ENCODE peak calls at places on chromosomes 11 and 22, in four cellular contexts. One of them, this sample, is unnamed. For H3K4me1, the result is how much of the 10 kb centered on the place peaks cover.

GRCh38 chr11:114080219-114080618 is 20.7 kb downstream of the ZBTB16 start:
- DNase-seq in psoas muscle: peak
- DNase-seq in neuronal stem cell: no peak
- DNase-seq in heart right ventricle: no peak
- DNase-seq in this sample: peak

GRCh38 chr11:57323503-57324153 is 1.1 kb downstream of the TNKS1BP1 start:
- DNase-seq in psoas muscle: peak
- DNase-seq in neuronal stem cell: no peak
- DNase-seq in heart right ventricle: no peak
- DNase-seq in this sample: no peak

GRCh38 chr11:106691807-106692365 is 326.4 kb downstream of the GUCY1A2 start:
- DNase-seq in psoas muscle: no peak
- DNase-seq in neuronal stem cell: no peak
- DNase-seq in heart right ventricle: no peak
- DNase-seq in this sample: no peak

GRCh38 chr11:116386118-116386699 is 386.6 kb downstream of the BUD13 start:
- DNase-seq in psoas muscle: no peak
- DNase-seq in neuronal stem cell: no peak
- DNase-seq in heart right ventricle: no peak
- DNase-seq in this sample: no peak

GRCh38 chr22:47629273-47629711 is 866.8 kb downstream of the TBC1D22A start:
- DNase-seq in psoas muscle: no peak
- DNase-seq in neuronal stem cell: no peak
- DNase-seq in heart right ventricle: no peak
- DNase-seq in this sample: no peak

GRCh38 chr22:43484227-43484626 is 72.4 kb downstream of the MPPED1 start:
- DNase-seq in psoas muscle: no peak
- DNase-seq in neuronal stem cell: no peak
- DNase-seq in heart right ventricle: no peak
- DNase-seq in this sample: no peak

GRCh38 chr11:82906931-82907330 is 5.4 kb downstream of the DDIAS start:
- DNase-seq in psoas muscle: no peak
- DNase-seq in neuronal stem cell: no peak
- DNase-seq in heart right ventricle: no peak
- DNase-seq in this sample: no peak

GRCh38 chr11:1181858-1182535 is 24.2 kb downstream of the MUC5AC start:
- DNase-seq in psoas muscle: no peak
- DNase-seq in neuronal stem cell: no peak
- DNase-seq in heart right ventricle: no peak
- DNase-seq in this sample: no peak

GRCh38 chr11:20125927-20126326 is 34.3 kb downstream of the DBX1 start:
- DNase-seq in psoas muscle: no peak
- DNase-seq in neuronal stem cell: no peak
- DNase-seq in heart right ventricle: no peak
- DNase-seq in this sample: no peak

GRCh38 chr11:655036-655726 is 18.1 kb downstream of the DRD4 start:
- DNase-seq in psoas muscle: no peak
- DNase-seq in neuronal stem cell: no peak
- DNase-seq in heart right ventricle: no peak
- DNase-seq in this sample: no peak

GRCh38 chr22:47369431-47370015 is 607.1 kb downstream of the TBC1D22A start:
- DNase-seq in psoas muscle: no peak
- DNase-seq in neuronal stem cell: no peak
- DNase-seq in heart right ventricle: no peak
- DNase-seq in this sample: no peak

GRCh38 chr11:118519549-118519948 is 7.7 kb upstream of the TTC36 start:
- DNase-seq in psoas muscle: no peak
- DNase-seq in neuronal stem cell: no peak
- DNase-seq in heart right ventricle: no peak
- DNase-seq in this sample: no peak

GRCh38 chr22:50182176-50183081 is 3.3 kb upstream of the TRABD start:
- DNase-seq in psoas muscle: peak
- DNase-seq in neuronal stem cell: no peak
- DNase-seq in heart right ventricle: no peak
- DNase-seq in this sample: peak

GRCh38 chr11:12902784-12903491 is 106.2 kb upstream of the RASSF10 start:
- DNase-seq in psoas muscle: no peak
- DNase-seq in neuronal stem cell: no peak
- DNase-seq in heart right ventricle: no peak
- DNase-seq in this sample: no peak

GRCh38 chr11:12901272-12901671 is 107.8 kb upstream of the RASSF10 start:
- DNase-seq in psoas muscle: no peak
- DNase-seq in neuronal stem cell: no peak
- DNase-seq in heart right ventricle: no peak
- DNase-seq in this sample: no peak

GRCh38 chr11:12901874-12902481 is 107.1 kb upstream of the RASSF10 start:
- DNase-seq in psoas muscle: no peak
- DNase-seq in neuronal stem cell: no peak
- DNase-seq in heart right ventricle: no peak
- DNase-seq in this sample: no peak

GRCh38 chr11:12897867-12898266 is 111.2 kb upstream of the RASSF10 start:
- DNase-seq in psoas muscle: peak
- DNase-seq in neuronal stem cell: no peak
- DNase-seq in heart right ventricle: no peak
- DNase-seq in this sample: no peak

DNA sequence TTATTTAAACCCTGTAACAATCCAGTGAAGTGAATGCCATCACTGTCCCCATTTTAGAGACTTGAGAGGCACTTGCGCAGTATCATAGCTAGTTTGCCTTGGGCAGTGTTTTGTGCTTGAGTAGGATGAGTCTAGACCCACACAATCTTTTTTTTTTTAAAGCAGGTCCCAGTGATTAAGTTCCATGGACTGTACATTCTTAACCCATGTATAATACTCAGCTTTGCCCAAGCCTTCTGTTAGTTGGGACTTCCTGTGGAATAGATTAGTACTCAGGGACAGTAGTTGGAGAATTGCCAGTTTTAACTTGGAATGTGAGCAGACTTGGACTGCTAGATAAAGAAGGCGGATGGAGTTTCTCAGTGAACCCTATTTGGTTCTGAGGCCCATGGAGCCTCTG is 108.6 kb upstream of the RASSF10 start:
- DNase-seq in psoas muscle: no peak
- DNase-seq in neuronal stem cell: no peak
- DNase-seq in heart right ventricle: no peak
- DNase-seq in this sample: no peak
- H3K27ac ChIP-seq in psoas muscle: peak
- H3K27ac ChIP-seq in neuronal stem cell: no peak
- H3K27ac ChIP-seq in heart right ventricle: peak
- H3K27ac ChIP-seq in this sample: peak

GRCh38 chr11:12542186-12542935 is 131.9 kb upstream of the TEAD1 start:
- DNase-seq in psoas muscle: no peak
- DNase-seq in neuronal stem cell: no peak
- DNase-seq in heart right ventricle: no peak
- DNase-seq in this sample: no peak
- H3K4me1 ChIP-seq in psoas muscle: under half
- H3K4me1 ChIP-seq in neuronal stem cell: under half
- H3K4me1 ChIP-seq in heart right ventricle: under half
- H3K4me1 ChIP-seq in this sample: under half

GRCh38 chr11:6175440-6175839 is 5.3 kb upstream of the OR52B2 start:
- DNase-seq in psoas muscle: no peak
- DNase-seq in neuronal stem cell: no peak
- DNase-seq in heart right ventricle: no peak
- DNase-seq in this sample: no peak

DNA sequence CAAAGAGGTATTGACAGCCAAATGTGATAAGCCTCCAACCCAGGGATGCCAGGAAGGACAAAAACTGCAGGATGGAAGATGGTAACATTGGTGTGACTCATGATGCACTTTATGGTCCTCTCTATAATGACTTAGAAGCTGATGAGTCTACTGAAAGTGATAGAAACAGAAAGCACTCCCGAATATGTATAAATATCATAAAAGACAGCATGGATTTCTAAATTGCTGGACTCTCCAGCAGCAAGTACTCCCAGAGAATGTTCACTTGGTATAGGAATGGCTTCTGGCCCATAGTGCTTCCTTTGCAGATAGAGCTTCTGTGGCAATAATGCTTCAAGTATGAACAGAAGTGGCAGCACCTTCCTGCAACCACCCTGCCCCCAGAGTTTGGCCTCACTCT is at the start of gene OR52B2:
- DNase-seq in psoas muscle: no peak
- DNase-seq in neuronal stem cell: no peak
- DNase-seq in heart right ventricle: no peak
- DNase-seq in this sample: no peak
- H3K27ac ChIP-seq in psoas muscle: no peak
- H3K27ac ChIP-seq in neuronal stem cell: no peak
- H3K27ac ChIP-seq in heart right ventricle: no peak
- H3K27ac ChIP-seq in this sample: no peak

GRCh38 chr11:63682045-63682915 is 980 bp downstream of the RTN3 start:
- DNase-seq in psoas muscle: no peak
- DNase-seq in neuronal stem cell: peak
- DNase-seq in heart right ventricle: peak
- DNase-seq in this sample: peak

GRCh38 chr11:63683133-63683991 is 2.1 kb downstream of the RTN3 start:
- DNase-seq in psoas muscle: no peak
- DNase-seq in neuronal stem cell: no peak
- DNase-seq in heart right ventricle: no peak
- DNase-seq in this sample: no peak

GRCh38 chr11:63686912-63687311 is 5.6 kb downstream of the RTN3 start:
- DNase-seq in psoas muscle: no peak
- DNase-seq in neuronal stem cell: no peak
- DNase-seq in heart right ventricle: no peak
- DNase-seq in this sample: no peak

GRCh38 chr11:63687845-63688244 is 6.5 kb downstream of the RTN3 start:
- DNase-seq in psoas muscle: no peak
- DNase-seq in neuronal stem cell: no peak
- DNase-seq in heart right ventricle: no peak
- DNase-seq in this sample: no peak
- H3K4me1 ChIP-seq in psoas muscle: half or more
- H3K4me1 ChIP-seq in neuronal stem cell: under half
- H3K4me1 ChIP-seq in heart right ventricle: half or more
- H3K4me1 ChIP-seq in this sample: half or more

DNA sequence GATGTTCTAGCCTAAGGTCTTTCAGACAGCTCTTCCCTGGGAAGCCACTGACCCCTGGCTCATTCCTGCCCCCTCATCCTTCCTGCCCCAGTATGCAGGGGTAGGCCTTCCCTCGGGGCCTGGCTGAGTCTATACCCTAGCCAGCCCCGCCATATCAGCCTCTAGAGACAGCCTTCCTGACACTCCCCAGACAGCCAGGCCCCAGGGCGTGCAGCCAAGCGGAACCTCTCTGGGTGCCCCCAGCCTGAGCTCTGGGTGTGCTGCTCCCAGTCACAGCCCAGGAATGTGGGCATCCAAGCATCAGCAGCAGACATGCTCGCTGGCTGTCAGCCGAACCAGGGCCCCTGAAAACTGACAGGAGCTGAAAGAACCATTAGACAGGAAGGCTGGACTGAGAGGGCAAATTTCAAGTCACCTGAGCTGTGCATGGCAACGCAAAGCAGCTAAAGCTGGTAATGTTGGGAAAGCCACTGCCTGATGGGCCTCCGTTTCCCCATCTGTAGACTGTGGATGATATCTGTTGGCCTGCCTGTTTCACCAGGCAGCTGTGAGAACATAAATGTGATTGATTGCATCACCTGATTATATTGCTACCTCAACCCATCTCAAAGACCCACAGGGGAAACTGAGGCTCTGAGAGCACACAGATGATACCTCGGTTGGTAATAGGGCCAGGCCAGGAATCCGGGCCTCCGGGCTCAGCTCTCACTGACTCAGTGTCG is 93.2 kb downstream of the LRRC32 start:
- DNase-seq in psoas muscle: no peak
- DNase-seq in neuronal stem cell: no peak
- DNase-seq in heart right ventricle: peak
- DNase-seq in this sample: peak
- H3K27ac ChIP-seq in psoas muscle: peak
- H3K27ac ChIP-seq in neuronal stem cell: no peak
- H3K27ac ChIP-seq in heart right ventricle: peak
- H3K27ac ChIP-seq in this sample: peak

DNA sequence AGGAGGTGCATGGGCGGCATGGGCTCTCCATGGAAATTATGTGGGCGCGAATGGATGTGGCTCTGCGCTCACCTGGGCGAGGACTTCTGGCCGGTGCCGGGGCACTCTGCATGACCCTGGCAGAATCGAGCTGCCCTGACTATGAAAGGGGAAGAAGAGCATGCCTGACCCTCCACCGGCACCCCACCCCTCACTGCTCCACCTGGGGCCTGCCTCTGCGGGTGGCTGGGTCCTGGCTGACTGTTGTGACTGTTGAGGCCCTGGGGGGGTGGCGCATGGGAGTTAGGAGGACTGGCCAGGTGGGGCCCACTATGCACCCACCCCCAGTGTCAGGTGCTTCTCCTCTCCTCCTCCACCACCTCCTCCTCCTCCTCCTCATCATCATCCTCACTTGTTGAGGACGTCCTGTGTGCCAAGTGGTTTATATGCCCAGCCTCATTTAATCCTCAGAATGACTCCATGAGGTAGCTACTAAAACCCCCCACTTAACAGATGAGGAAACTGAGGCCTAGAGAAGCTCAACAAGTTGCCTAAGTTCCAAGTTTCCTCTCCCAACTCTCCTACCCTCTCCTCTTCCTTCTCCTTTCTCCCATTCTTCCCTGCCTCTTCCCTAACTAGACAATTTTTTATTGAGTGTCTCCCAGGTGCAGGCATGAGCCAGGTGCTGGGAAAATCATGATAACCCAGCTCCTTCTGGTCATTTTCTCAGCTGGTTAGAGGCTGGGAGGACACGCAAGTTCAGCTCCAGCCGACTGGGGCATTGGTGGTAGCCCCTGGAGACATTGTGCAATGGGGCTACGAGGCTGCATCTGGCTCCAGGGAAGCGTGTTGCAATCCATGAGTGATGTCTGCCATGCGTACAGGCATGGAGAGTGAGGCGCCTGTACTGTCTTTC is 2.3 kb downstream of the MYEOV start:
- DNase-seq in psoas muscle: peak
- DNase-seq in neuronal stem cell: no peak
- DNase-seq in heart right ventricle: no peak
- DNase-seq in this sample: peak
- H3K4me1 ChIP-seq in psoas muscle: under half
- H3K4me1 ChIP-seq in neuronal stem cell: under half
- H3K4me1 ChIP-seq in heart right ventricle: half or more
- H3K4me1 ChIP-seq in this sample: half or more

GRCh38 chr11:112651345-112651744 is 309.9 kb upstream of the NCAM1 start:
- DNase-seq in psoas muscle: no peak
- DNase-seq in neuronal stem cell: no peak
- DNase-seq in heart right ventricle: no peak
- DNase-seq in this sample: no peak
- H3K27ac ChIP-seq in psoas muscle: peak
- H3K27ac ChIP-seq in neuronal stem cell: no peak
- H3K27ac ChIP-seq in heart right ventricle: peak
- H3K27ac ChIP-seq in this sample: peak